ENCODE peak calls at places on chromosomes 4 and X, in four cellular contexts. J is globus pallidus, W is pancreas, M is left colon. K is an unnamed sample.

GRCh38 chr4:81577392-81577791 is 105.7 kb upstream of the RASGEF1B start:
- DNase-seq in J (no peak), W (no peak), M (no peak), K (no peak)

GRCh38 chr4:110898290-110898689 is 275.4 kb upstream of the PITX2 start:
- DNase-seq in J (no peak), W (no peak), M (no peak), K (no peak)

GRCh38 chr4:26298198-26298950 is 22.4 kb upstream of the RBPJ start:
- DNase-seq in J (no peak), W (no peak), M (no peak), K (no peak)

GRCh38 chr4:171759274-171759673 is 53.9 kb upstream of the GALNTL6 start:
- DNase-seq in J (no peak), W (no peak), M (no peak), K (no peak)

GRCh38 chr4:153962311-153963039 is 173.6 kb upstream of the SFRP2 start:
- DNase-seq in J (no peak), W (no peak), M (no peak), K (no peak)

GRCh38 chr4:74823194-74823593 is 28.9 kb upstream of the BTC start:
- DNase-seq in J (no peak), W (no peak), M (no peak), K (no peak)

GRCh38 chr4:122224348-122224747 is 72.2 kb downstream of the BLTP1 start:
- DNase-seq in J (no peak), W (no peak), M (no peak), K (no peak)

GRCh38 chr4:115969756-115970155 is 856.3 kb upstream of the NDST4 start:
- DNase-seq in J (no peak), W (no peak), M (no peak), K (no peak)

GRCh38 chr4:106238819-106239420 is 77.1 kb downstream of the TBCK start:
- DNase-seq in J (no peak), W (no peak), M (no peak), K (no peak)

GRCh38 chrX:109294097-109294815 is 187.6 kb downstream of the GUCY2F start:
- DNase-seq in J (no peak), W (no peak), M (no peak), K (no peak)

GRCh38 chr4:1610791-1611500 is 73.2 kb downstream of the FAM53A start:
- DNase-seq in J (no peak), W (no peak), M (no peak), K (no peak)

GRCh38 chrX:118675336-118675965 is 52.0 kb upstream of the IL13RA1 start:
- DNase-seq in J (no peak), W (no peak), M (no peak), K (no peak)

GRCh38 chr4:6225469-6225868 is 25.1 kb upstream of the JAKMIP1 start:
- DNase-seq in J (no peak), W (no peak), M (peak; percentile 13), K (no peak)

GRCh38 chr4:91111556-91111955 is 984.4 kb downstream of the CCSER1 start:
- DNase-seq in J (no peak), W (no peak), M (no peak), K (no peak)

GRCh38 chr4:108191269-108191914 is 22.7 kb upstream of the LEF1 start:
- DNase-seq in J (no peak), W (no peak), M (no peak), K (no peak)

GRCh38 chr4:90951037-90951436 is 823.8 kb downstream of the CCSER1 start:
- DNase-seq in J (no peak), W (no peak), M (no peak), K (no peak)

GRCh38 chrX:39195156-39195555 is 393.9 kb downstream of the MID1IP1 start:
- DNase-seq in J (no peak), W (no peak), M (no peak), K (no peak)

GRCh38 chr4:15001248-15001824 is 945 bp upstream of the CPEB2 start:
- DNase-seq in J (peak; percentile 82), W (peak; percentile 61), M (peak; percentile 78), K (peak; percentile 82)

GRCh38 chrX:19342331-19342906 is 1.3 kb upstream of the PDHA1 start:
- DNase-seq in J (no peak), W (no peak), M (no peak), K (no peak)

GRCh38 chrX:46953597-46953996 is 41.4 kb downstream of the JADE3 start:
- DNase-seq in J (peak; percentile 25), W (no peak), M (no peak), K (no peak)

GRCh38 chr4:917992-918391 is 14.1 kb downstream of the GAK start:
- DNase-seq in J (no peak), W (no peak), M (no peak), K (no peak)

GRCh38 chr4:168534535-168534934 is 37.7 kb downstream of the PALLD start:
- DNase-seq in J (no peak), W (no peak), M (no peak), K (no peak)

GRCh38 chr4:122746485-122746965 is 14.0 kb downstream of the BBS12 start:
- DNase-seq in J (no peak), W (no peak), M (no peak), K (no peak)

GRCh38 chr4:64334964-64335363 is 74.3 kb downstream of the TECRL start:
- DNase-seq in J (no peak), W (no peak), M (no peak), K (no peak)

GRCh38 chr4:184680698-184681097 is 31.2 kb downstream of the PRIMPOL start:
- DNase-seq in J (no peak), W (no peak), M (peak; percentile 39), K (no peak)

GRCh38 chr4:1523907-1524636 is 117.8 kb upstream of the NKX1-1 start:
- DNase-seq in J (no peak), W (no peak), M (no peak), K (no peak)

GRCh38 chrX:119045884-119046283 is 26.9 kb upstream of the CT47C1 start:
- DNase-seq in J (no peak), W (no peak), M (no peak), K (no peak)

GRCh38 chr4:183289688-183290087 is 30.4 kb downstream of the CLDN22 start:
- DNase-seq in J (no peak), W (no peak), M (no peak), K (no peak)

GRCh38 chrX:71652405-71652804 is 14.9 kb upstream of the LOC101059915 start:
- DNase-seq in J (peak; percentile 42), W (peak; percentile 25), M (peak; percentile 41), K (peak; percentile 40)

GRCh38 chr4:82223715-82224114 is 150.1 kb downstream of the HNRNPD start:
- DNase-seq in J (peak; percentile 59), W (peak; percentile 37), M (peak; percentile 20), K (no peak)

GRCh38 chr4:99811850-99812249 is 4.8 kb upstream of the DAPP1 start:
- DNase-seq in J (no peak), W (peak; percentile 32), M (peak; percentile 61), K (peak; percentile 62)

GRCh38 chr4:4820264-4820663 is 39.2 kb upstream of the MSX1 start:
- DNase-seq in J (peak; percentile 89), W (no peak), M (no peak), K (no peak)

GRCh38 chr4:6290256-6290655 is 20.6 kb downstream of the WFS1 start:
- DNase-seq in J (no peak), W (no peak), M (no peak), K (no peak)

GRCh38 chr4:10281996-10282395 is 165.4 kb upstream of the WDR1 start:
- DNase-seq in J (no peak), W (no peak), M (no peak), K (no peak)

GRCh38 chr4:175874290-175874689 is 62.2 kb upstream of the GPM6A start:
- DNase-seq in J (no peak), W (no peak), M (no peak), K (no peak)

GRCh38 chrX:54042609-54043010 is 1.7 kb downstream of the PHF8 start:
- DNase-seq in J (peak; percentile 26), W (peak; percentile 26), M (peak; percentile 46), K (peak; percentile 50)

GRCh38 chr4:76987153-76987562 is 37.6 kb downstream of the SEPTIN11 start:
- DNase-seq in J (no peak), W (peak; percentile 25), M (no peak), K (no peak)